ENCODE peak calls at places on chromosomes 5 and 9, in five cellular contexts. H is thyroid gland, C is heart left ventricle, N is HepG2, V is right lobe of liver. J is an unnamed sample.

GRCh38 chr9:77022783-77023440 is 3.5 kb downstream of the FOXB2 start:
- DNase-seq in H (no peak), C (no peak), N (no peak), V (no peak), J (peak; percentile 20)

GRCh38 chr5:97778451-97778850 is 595.4 kb upstream of the RIOK2 start:
- DNase-seq in H (no peak), C (no peak), N (no peak), V (no peak), J (no peak)

GRCh38 chr9:112080831-112081542 is 94.1 kb downstream of the SUSD1 start:
- DNase-seq in H (no peak), C (no peak), N (no peak), V (no peak), J (no peak)

GRCh38 chr5:106094128-106094726 is 1576.5 kb downstream of the EFNA5 start:
- DNase-seq in H (no peak), C (no peak), N (no peak), V (no peak), J (no peak)

GRCh38 chr9:115492869-115493268 is 374.9 kb upstream of the TNC start:
- DNase-seq in H (no peak), C (no peak), N (no peak), V (no peak), J (no peak)

GRCh38 chr9:71909887-71910601 is 949 bp downstream of the ABHD17B start:
- DNase-seq in H (peak; percentile 67), C (peak; percentile 69), N (peak; percentile 31), V (peak; percentile 77), J (peak; percentile 64)

GRCh38 chr5:37638897-37639296 is 200.9 kb downstream of the GDNF start:
- DNase-seq in H (no peak), C (no peak), N (no peak), V (no peak), J (no peak)

GRCh38 chr5:14557203-14557725 is 24.3 kb upstream of the OTULINL start:
- DNase-seq in H (peak; percentile 25), C (peak; percentile 31), N (no peak), V (no peak), J (no peak)

GRCh38 chr5:78660401-78660800 is 11.8 kb upstream of the LHFPL2 start:
- DNase-seq in H (no peak), C (no peak), N (no peak), V (no peak), J (no peak)

GRCh38 chr9:38715684-38716083 is 4.2 kb downstream of the FAM240B start:
- DNase-seq in H (no peak), C (no peak), N (no peak), V (no peak), J (no peak)

GRCh38 chr9:110156902-110157301 is 51.1 kb downstream of the C9orf152 start:
- DNase-seq in H (no peak), C (no peak), N (no peak), V (no peak), J (no peak)

GRCh38 chr5:177440211-177440989 is 6.2 kb upstream of the PRR7 start:
- DNase-seq in H (no peak), C (no peak), N (no peak), V (peak; percentile 45), J (no peak)

GRCh38 chr5:8253376-8253775 is 384.4 kb downstream of the MTRR start:
- DNase-seq in H (no peak), C (no peak), N (no peak), V (no peak), J (no peak)

GRCh38 chr5:142587354-142587965 is 98.4 kb downstream of the FGF1 start:
- DNase-seq in H (no peak), C (no peak), N (peak; percentile 15), V (no peak), J (peak; percentile 75)

GRCh38 chr9:133534346-133535284 is at the start of gene ADAMTSL2:
- DNase-seq in H (peak; percentile 77), C (peak; percentile 90), N (peak; percentile 73), V (peak; percentile 77), J (peak; percentile 69)

GRCh38 chr9:120942186-120943001 is 15.8 kb upstream of the TRAF1 start:
- DNase-seq in H (peak; percentile 65), C (no peak), N (no peak), V (peak; percentile 67), J (peak; percentile 45)

GRCh38 chr9:135147938-135148337 is 60.5 kb downstream of the OLFM1 start:
- DNase-seq in H (no peak), C (no peak), N (no peak), V (no peak), J (no peak)

GRCh38 chr9:126491256-126491879 is 122.4 kb upstream of the LMX1B start:
- DNase-seq in H (peak; percentile 53), C (no peak), N (peak; percentile 46), V (no peak), J (peak; percentile 74)

GRCh38 chr9:40911647-40912046 is 216.8 kb downstream of the FOXD4L6 start:
- DNase-seq in H (no peak), C (no peak), N (no peak), V (no peak), J (no peak)

GRCh38 chr5:153613143-153613542 is 122.7 kb downstream of the GRIA1 start:
- DNase-seq in H (no peak), C (no peak), N (no peak), V (no peak), J (no peak)

GRCh38 chr5:136053336-136054121 is 24.7 kb downstream of the TGFBI start:
- DNase-seq in H (no peak), C (peak; percentile 62), N (peak; percentile 99), V (peak; percentile 89), J (no peak)

DNA sequence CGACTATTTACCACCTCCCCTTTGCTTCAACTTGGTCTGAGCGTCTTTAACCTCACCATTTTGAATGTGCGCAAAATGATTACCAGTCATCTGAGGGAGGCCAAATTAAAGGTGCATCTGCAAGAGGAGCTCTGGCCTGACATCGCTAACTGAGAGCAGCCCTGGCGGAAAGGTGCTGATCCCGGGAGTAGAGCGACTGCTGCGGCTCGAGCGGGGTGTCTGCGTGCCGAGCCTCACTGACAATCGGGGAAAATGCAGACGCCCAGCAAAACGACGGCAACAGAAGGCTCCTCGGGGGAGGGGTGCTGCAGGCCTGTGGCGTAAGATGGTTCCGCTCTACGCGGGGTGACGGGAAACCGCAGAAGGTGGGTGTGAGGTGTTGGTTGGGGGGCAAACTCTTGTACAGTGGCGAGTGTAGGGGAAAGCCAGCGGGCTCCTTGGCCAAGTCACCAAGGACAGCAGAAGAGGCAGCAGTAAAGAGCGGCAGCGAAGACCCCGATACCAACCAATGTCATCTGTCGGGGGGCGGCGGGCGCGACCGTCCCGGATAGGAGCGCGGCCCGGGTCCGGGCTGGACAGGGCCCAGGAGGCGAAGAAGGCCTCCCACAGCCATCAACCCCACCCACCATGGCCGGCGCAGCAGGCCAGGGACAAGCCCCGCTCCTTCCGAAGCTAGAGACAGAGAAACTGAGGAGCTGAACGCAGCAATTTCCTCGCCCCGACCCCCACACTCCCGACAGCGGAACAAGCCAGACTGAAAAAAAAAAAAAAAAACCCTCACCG is 522 bp downstream of the PJA2 start:
- DNase-seq in H (peak; percentile 68), C (peak; percentile 79), N (peak; percentile 49), V (peak; percentile 78), J (peak; percentile 82)
- TF ChIP-seq POLR2A in H (peak; percentile 56), C (no peak), N (peak; percentile 43), V (no peak), J (no peak)

DNA sequence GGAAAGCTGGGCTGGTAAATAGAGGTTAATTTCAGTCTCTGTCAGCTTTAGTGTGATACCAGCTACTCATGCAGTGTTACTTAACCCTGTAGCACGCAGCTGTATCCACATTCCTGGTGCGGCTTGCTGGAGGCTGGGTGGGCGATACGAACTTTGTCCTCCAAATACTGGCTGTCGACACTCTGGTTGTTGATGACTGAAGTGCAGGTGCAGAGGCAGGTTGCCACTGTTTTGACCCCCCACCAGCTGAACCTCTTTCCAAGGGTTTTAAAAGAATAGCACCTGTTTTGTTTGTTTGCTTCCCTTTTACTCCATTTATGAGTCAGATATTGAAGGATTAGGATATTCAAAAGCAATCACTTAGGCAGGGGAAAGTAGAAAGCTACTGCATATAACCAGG is 4.4 kb upstream of the RABGAP1 start:
- DNase-seq in H (no peak), C (no peak), N (peak; percentile 84), V (no peak), J (no peak)
- H3K4me1 ChIP-seq in H (peaks cover 15% of the 10 kb centered on the region), C (peaks cover 24% of the 10 kb centered on the region), N (peaks cover 45% of the 10 kb centered on the region), V (no peaks in the 10 kb centered on the region), J (peaks cover 28% of the 10 kb centered on the region)

GRCh38 chr5:133821311-133821741 is 147.1 kb downstream of the C5orf15 start:
- DNase-seq in H (peak; percentile 43), C (no peak), N (no peak), V (no peak), J (no peak)

GRCh38 chr5:133821889-133822288 is 146.5 kb downstream of the C5orf15 start:
- DNase-seq in H (no peak), C (no peak), N (no peak), V (no peak), J (no peak)

GRCh38 chr5:133819977-133820471 is 148.4 kb downstream of the C5orf15 start:
- DNase-seq in H (peak; percentile 29), C (no peak), N (no peak), V (no peak), J (no peak)

GRCh38 chr5:133818869-133819600 is 149.4 kb downstream of the C5orf15 start:
- DNase-seq in H (no peak), C (no peak), N (no peak), V (no peak), J (no peak)

GRCh38 chr5:133820516-133820915 is 147.9 kb downstream of the C5orf15 start:
- DNase-seq in H (peak; percentile 63), C (no peak), N (no peak), V (no peak), J (peak; percentile 46)
- H3K27ac ChIP-seq in H (peak overlapping the region; percentile 63), C (no peak overlapping the region), N (no peak overlapping the region), V (peak overlapping the region; percentile 14), J (no peak overlapping the region)

DNA sequence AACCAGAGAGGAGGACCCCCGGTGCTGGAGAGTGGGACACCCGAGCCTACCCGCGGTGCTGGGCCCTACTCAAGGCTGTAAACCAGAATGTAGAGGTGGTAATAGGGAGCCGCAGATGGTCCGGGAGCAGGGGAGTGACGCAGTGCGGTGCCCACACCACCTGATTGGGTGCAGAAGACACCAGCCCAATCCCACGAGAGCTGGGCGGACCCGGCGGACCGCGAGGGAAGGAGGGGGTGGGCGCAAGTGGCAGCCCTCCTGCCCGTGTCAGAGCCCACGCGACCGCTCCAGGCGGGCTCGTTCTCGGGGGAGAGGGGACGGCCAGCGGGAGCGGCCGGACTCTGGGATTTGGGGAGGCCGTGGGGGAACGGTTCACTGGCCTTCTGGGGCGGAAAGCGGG is 71.2 kb downstream of the C9orf50 start:
- DNase-seq in H (no peak), C (peak; percentile 66), N (no peak), V (no peak), J (no peak)
- TF ChIP-seq POLR2A in H (no peak), C (no peak), N (no peak), V (no peak), J (no peak)

J was measured in testis.